ENCODE peak calls at places on chromosomes 6 and 20, in seven cellular contexts. W, Z, M, P, U, S and Y are unnamed samples. For H3K36me3, the result is how much of the 10 kb centered on the place peaks cover.

GRCh38 chr6:143119260-143119659 is 58.6 kb downstream of the AIG1 start:
- DNase-seq in W (no peak), Z (no peak), M (no peak), P (peak), U (peak), S (no peak), Y (no peak)

GRCh38 chr6:8110117-8110721 is 7.9 kb upstream of the EEF1E1 start:
- DNase-seq in W (no peak), Z (no peak), M (no peak), P (no peak), U (no peak), S (no peak), Y (no peak)

GRCh38 chr6:166277021-166277420 is 31.2 kb downstream of the PRR18 start:
- DNase-seq in W (no peak), Z (no peak), M (no peak), P (no peak), U (no peak), S (peak), Y (no peak)

GRCh38 chr6:170010665-170011232 is 259.3 kb downstream of the ERMARD start:
- DNase-seq in W (no peak), Z (no peak), M (no peak), P (no peak), U (no peak), S (no peak), Y (no peak)

GRCh38 chr6:88922775-88923548 is 40.5 kb downstream of the RNGTT start:
- DNase-seq in W (peak), Z (no peak), M (peak), P (no peak), U (no peak), S (peak), Y (peak)

GRCh38 chr6:156791261-156791850 is 14.2 kb downstream of the ARID1B start:
- DNase-seq in W (peak), Z (no peak), M (peak), P (no peak), U (peak), S (peak), Y (peak)

GRCh38 chr6:43334466-43335095 is 26.0 kb upstream of the CRIP3 start:
- DNase-seq in W (peak), Z (no peak), M (peak), P (no peak), U (peak), S (peak), Y (peak)

GRCh38 chr6:141744971-141745370 is 387.8 kb upstream of the GJE1 start:
- DNase-seq in W (no peak), Z (no peak), M (no peak), P (no peak), U (no peak), S (peak), Y (no peak)

GRCh38 chr20:41654292-41654691 is 36.1 kb upstream of the CHD6 start:
- DNase-seq in W (no peak), Z (peak), M (no peak), P (no peak), U (no peak), S (no peak), Y (no peak)

GRCh38 chr20:16518068-16518783 is 55.0 kb downstream of the KIF16B start:
- DNase-seq in W (peak), Z (peak), M (peak), P (peak), U (peak), S (peak), Y (peak)

GRCh38 chr6:41257369-41258195 is 28.9 kb downstream of the TREM1 start:
- DNase-seq in W (peak), Z (peak), M (peak), P (no peak), U (no peak), S (peak), Y (peak)

GRCh38 chr6:135291288-135292116 is 110.4 kb downstream of the MYB start:
- DNase-seq in W (peak), Z (no peak), M (peak), P (no peak), U (peak), S (peak), Y (peak)

GRCh38 chr6:42200035-42200434 is 5.3 kb upstream of the GUCA1B start:
- DNase-seq in W (peak), Z (no peak), M (peak), P (no peak), U (peak), S (peak), Y (peak)

GRCh38 chr6:35061102-35061615 is 80.0 kb downstream of the TCP11 start:
- DNase-seq in W (no peak), Z (peak), M (no peak), P (no peak), U (no peak), S (no peak), Y (no peak)

GRCh38 chr6:122472022-122472340 is 374 bp upstream of the SERINC1 start:
- DNase-seq in W (no peak), Z (no peak), M (no peak), P (no peak), U (no peak), S (no peak), Y (no peak)

GRCh38 chr6:22590423-22590822 is 21.1 kb downstream of the HDGFL1 start:
- DNase-seq in W (no peak), Z (no peak), M (no peak), P (no peak), U (no peak), S (no peak), Y (no peak)

GRCh38 chr6:17907467-17908229 is 79.8 kb downstream of the KIF13A start:
- DNase-seq in W (peak), Z (peak), M (peak), P (peak), U (peak), S (peak), Y (peak)

GRCh38 chr6:22147983-22148797 is 148.6 kb downstream of the PRL start:
- DNase-seq in W (peak), Z (no peak), M (peak), P (no peak), U (peak), S (peak), Y (peak)

GRCh38 chr6:22888147-22888831 is 318.9 kb downstream of the HDGFL1 start:
- DNase-seq in W (peak), Z (no peak), M (no peak), P (no peak), U (no peak), S (peak), Y (peak)

GRCh38 chr6:31197559-31198305 is 27.2 kb upstream of the POU5F1 start:
- DNase-seq in W (peak), Z (peak), M (peak), P (peak), U (peak), S (peak), Y (peak)

GRCh38 chr20:47125553-47126373 is 230.7 kb downstream of the ZMYND8 start:
- DNase-seq in W (peak), Z (no peak), M (no peak), P (no peak), U (no peak), S (peak), Y (peak)

GRCh38 chr6:87066449-87067288 is 28.2 kb downstream of the CGA start:
- DNase-seq in W (peak), Z (peak), M (peak), P (peak), U (peak), S (peak), Y (peak)

GRCh38 chr6:87068804-87069203 is 26.1 kb downstream of the CGA start:
- DNase-seq in W (no peak), Z (no peak), M (no peak), P (no peak), U (no peak), S (no peak), Y (no peak)

GRCh38 chr6:87070750-87071149 is 24.2 kb downstream of the CGA start:
- DNase-seq in W (no peak), Z (no peak), M (no peak), P (no peak), U (no peak), S (no peak), Y (no peak)

GRCh38 chr6:87074051-87074711 is 20.7 kb downstream of the CGA start:
- DNase-seq in W (no peak), Z (no peak), M (no peak), P (no peak), U (no peak), S (no peak), Y (no peak)

DNA sequence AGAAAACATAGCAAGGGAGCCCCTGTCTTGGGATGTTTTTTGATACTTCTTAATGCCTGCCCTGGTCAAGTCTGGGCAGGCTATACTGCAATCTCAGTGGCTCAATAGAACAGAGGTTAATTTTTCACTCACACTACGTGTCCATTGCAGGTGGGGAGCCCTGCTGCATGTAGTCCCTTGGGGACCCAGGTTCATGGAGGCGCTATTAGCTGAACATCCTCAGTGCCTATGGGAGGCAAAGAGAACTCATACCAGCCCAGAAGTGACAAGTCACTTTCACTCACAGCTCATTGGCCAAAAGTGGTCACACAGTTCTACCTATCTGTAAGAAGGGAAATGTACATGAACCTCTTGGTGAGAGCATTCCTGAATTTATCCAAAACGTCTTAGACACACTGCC is 23.2 kb downstream of the CGA start:
- DNase-seq in W (no peak), Z (no peak), M (no peak), P (no peak), U (no peak), S (no peak), Y (no peak)
- H3K4me3 ChIP-seq in W (no peak), Z (no peak), M (no peak), P (no peak), U (no peak), S (no peak), Y (no peak)

GRCh38 chr6:117711369-117711768 is 36.1 kb downstream of the NUS1 start:
- DNase-seq in W (peak), Z (no peak), M (no peak), P (no peak), U (peak), S (no peak), Y (peak)
- TF ChIP-seq CTCF in W (no peak), Z (no peak), M (peak), P (no peak), U (peak), S (no peak), Y (no peak)

DNA sequence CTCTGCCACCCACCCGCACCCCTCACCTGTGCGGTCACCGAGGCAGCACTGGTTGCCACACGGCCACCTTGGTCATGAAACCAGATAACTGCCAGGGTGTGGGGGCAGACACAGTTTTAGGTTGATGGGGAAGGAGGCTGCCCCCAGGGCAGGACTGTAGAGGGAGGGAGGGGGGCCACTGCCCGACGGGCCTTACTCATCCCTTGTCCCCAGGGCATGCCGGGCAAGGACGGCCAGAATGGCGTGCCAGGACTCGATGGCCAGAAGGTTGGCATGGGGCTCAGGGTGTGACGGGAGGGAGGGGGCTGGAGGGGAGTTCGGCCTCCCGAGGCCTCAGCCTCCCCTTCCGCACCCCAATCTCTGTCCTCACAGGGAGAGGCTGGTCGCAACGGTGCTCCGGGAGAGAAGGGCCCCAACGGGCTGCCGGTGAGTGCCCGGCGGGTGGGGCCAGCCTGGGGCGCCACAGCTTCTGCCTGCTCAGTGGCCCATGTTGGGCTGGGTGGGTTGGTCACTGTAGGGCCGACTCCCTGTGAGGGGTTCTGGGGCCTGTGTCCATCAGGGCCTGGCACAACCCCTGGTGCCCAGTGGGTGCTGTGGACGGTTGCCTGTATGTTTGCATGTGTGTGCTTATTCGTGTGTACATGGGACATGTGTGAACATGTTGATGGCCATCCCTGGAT is 11.8 kb downstream of the COL9A3 start:
- DNase-seq in W (no peak), Z (no peak), M (no peak), P (no peak), U (no peak), S (no peak), Y (no peak)
- H3K36me3 ChIP-seq in W (under half), Z (under half), M (under half), P (under half), U (under half), S (under half), Y (under half)

GRCh38 chr6:28124350-28124970 is at the start of gene ZSCAN16:
- DNase-seq in W (peak), Z (peak), M (peak), P (peak), U (peak), S (peak), Y (peak)

GRCh38 chr6:28124971-28125353 is 553 bp downstream of the ZSCAN16 start:
- DNase-seq in W (no peak), Z (no peak), M (no peak), P (no peak), U (no peak), S (no peak), Y (no peak)

DNA sequence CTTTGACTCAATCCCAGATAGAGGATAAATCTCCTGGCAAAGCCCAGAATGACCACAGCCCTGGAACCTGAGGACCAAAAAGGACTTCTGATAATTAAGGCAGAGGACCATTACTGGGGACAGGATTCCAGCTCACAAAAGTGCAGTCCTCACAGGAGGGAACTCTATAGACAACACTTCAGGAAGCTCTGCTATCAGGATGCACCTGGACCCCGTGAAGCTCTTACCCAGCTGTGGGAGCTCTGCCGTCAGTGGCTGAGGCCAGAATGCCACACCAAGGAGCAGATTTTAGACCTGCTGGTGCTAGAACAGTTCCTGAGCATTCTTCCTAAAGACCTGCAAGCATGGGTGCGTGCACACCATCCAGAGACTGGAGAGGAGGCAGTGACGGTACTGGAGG is 987 bp downstream of the ZSCAN16 start:
- DNase-seq in W (no peak), Z (no peak), M (no peak), P (no peak), U (no peak), S (no peak), Y (no peak)
- H3K4me3 ChIP-seq in W (no peak), Z (peak), M (no peak), P (no peak), U (peak), S (no peak), Y (no peak)

GRCh38 chr20:23425129-23425528 is 3.8 kb upstream of the NAPB start:
- DNase-seq in W (no peak), Z (no peak), M (no peak), P (no peak), U (no peak), S (no peak), Y (no peak)

GRCh38 chr20:23419995-23420901 is 1.0 kb downstream of the NAPB start:
- DNase-seq in W (peak), Z (peak), M (peak), P (peak), U (peak), S (peak), Y (peak)

GRCh38 chr20:23417861-23418260 is 3.4 kb downstream of the NAPB start:
- DNase-seq in W (no peak), Z (no peak), M (no peak), P (no peak), U (no peak), S (no peak), Y (no peak)

GRCh38 chr20:23419657-23419994 is 1.7 kb downstream of the NAPB start:
- DNase-seq in W (no peak), Z (no peak), M (no peak), P (no peak), U (no peak), S (no peak), Y (no peak)

DNA sequence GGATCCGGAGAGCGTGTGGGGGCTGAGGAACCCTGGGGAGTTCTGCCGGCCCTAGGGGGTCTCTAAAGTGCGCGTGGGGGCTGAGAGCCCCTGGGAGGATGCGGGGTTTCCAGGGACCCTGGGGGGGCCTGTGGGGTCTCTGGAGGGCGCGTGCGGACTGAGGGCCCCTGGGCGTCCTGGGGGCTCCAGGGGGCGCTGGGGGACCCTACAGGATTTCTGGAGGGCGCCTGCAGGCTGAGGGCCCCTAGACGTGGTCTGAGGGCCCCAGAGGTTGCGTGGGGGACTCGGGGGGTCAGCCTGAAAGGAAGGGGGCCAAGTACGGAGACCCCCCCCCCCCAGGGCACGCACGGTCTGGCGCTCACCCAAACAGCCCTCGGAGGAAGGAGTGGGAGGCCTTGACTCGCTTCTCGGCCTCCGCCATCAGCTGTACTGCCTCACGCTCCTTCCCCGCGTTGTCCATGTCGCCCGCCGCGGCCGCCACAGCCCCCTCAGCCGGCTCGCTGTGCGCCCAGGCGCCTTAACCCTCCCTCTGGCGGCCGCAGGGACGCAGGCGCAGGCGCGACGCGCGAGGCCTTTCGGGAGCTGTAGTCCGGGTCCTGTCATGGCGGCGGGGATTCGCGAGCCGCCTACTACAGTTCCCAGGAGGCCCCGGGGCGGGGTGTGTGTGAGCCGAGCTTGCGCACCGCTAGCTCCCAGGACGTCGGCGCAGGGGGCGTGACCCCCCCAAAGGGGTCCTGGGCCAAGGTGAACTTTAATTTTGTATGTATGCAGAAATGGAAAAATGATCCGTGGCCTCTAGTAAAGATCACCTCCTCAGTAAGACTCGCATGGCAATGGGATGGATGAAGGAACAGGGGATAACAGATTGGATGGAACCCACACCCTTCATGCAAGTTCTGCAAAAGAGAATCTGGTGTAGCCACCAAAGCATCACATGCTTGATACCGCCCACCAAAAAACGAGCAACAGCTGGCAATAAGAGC is at the start of gene NAPB:
- DNase-seq in W (peak), Z (peak), M (peak), P (peak), U (peak), S (peak), Y (peak)
- TF ChIP-seq CTCF in W (no peak), Z (peak), M (peak), P (peak), U (peak), S (no peak), Y (peak)